ENCODE peak calls at places on chromosomes 4 and X, in four cellular contexts. A, Y, X and C are unnamed samples.
A peak's percentile ranks its signal among the peaks of the same experiment; 100 is the strongest.

GRCh38 chr4:112523764-112524505 is 8.0 kb upstream of the NEUROG2 start:
- DNase-seq in A (peak; percentile 66), Y (peak; percentile 74), X (no peak), C (peak; percentile 96)

GRCh38 chrX:20517565-20517964 is 250.9 kb upstream of the RPS6KA3 start:
- DNase-seq in A (no peak), Y (no peak), X (no peak), C (no peak)

GRCh38 chr4:13298655-13299054 is 185.5 kb downstream of the RAB28 start:
- DNase-seq in A (peak; percentile 40), Y (no peak), X (no peak), C (no peak)

GRCh38 chr4:15488658-15489470 is 19.2 kb downstream of the CC2D2A start:
- DNase-seq in A (no peak), Y (no peak), X (no peak), C (no peak)

GRCh38 chrX:149871940-149872339 is 9.0 kb upstream of the MAGEA8 start:
- DNase-seq in A (peak; percentile 10), Y (peak; percentile 65), X (peak; percentile 13), C (peak; percentile 62)

GRCh38 chrX:13327666-13328065 is 7.8 kb upstream of the ATXN3L start:
- DNase-seq in A (no peak), Y (no peak), X (no peak), C (no peak)

GRCh38 chrX:2576793-2577192 is 76.0 kb upstream of the DHRSX start:
- DNase-seq in A (peak; percentile 49), Y (peak; percentile 50), X (no peak), C (no peak)

GRCh38 chr4:118743867-118744266 is 58.7 kb downstream of the METTL14 start:
- DNase-seq in A (no peak), Y (no peak), X (no peak), C (no peak)

GRCh38 chr4:59608466-59608865 is 1591.7 kb upstream of the ADGRL3 start:
- DNase-seq in A (no peak), Y (no peak), X (no peak), C (no peak)

GRCh38 chrX:101062171-101062570 is 10.3 kb upstream of the TRMT2B start:
- DNase-seq in A (no peak), Y (no peak), X (no peak), C (no peak)

GRCh38 chr4:10104211-10104990 is 12.2 kb downstream of the WDR1 start:
- DNase-seq in A (no peak), Y (no peak), X (no peak), C (no peak)

GRCh38 chr4:185518069-185518468 is 17.2 kb downstream of the PDLIM3 start:
- DNase-seq in A (no peak), Y (no peak), X (no peak), C (no peak)

GRCh38 chrX:2883770-2884169 is 45.4 kb downstream of the ARSD start:
- DNase-seq in A (no peak), Y (no peak), X (no peak), C (no peak)

GRCh38 chrX:141652315-141652714 is 46.2 kb downstream of the SPANXD start:
- DNase-seq in A (no peak), Y (no peak), X (no peak), C (no peak)

GRCh38 chr4:71300964-71301363 is 37.9 kb upstream of the SLC4A4 start:
- DNase-seq in A (no peak), Y (no peak), X (no peak), C (no peak)

GRCh38 chr4:110287130-110287529 is 88.7 kb upstream of the ELOVL6 start:
- DNase-seq in A (no peak), Y (no peak), X (peak; percentile 83), C (no peak)

GRCh38 chrX:27600686-27601085 is 10.5 kb downstream of the DCAF8L2 start:
- DNase-seq in A (no peak), Y (no peak), X (no peak), C (no peak)

GRCh38 chrX:139126493-139126892 is 404.0 kb upstream of the F9 start:
- DNase-seq in A (peak; percentile 12), Y (peak; percentile 72), X (no peak), C (peak; percentile 37)
- TF ChIP-seq NR2C2 in A (no peak), Y (no peak), X (no peak), C (no peak)

GRCh38 chr4:38930696-38931095 is 63.1 kb downstream of the FAM114A1 start:
- DNase-seq in A (no peak), Y (no peak), X (no peak), C (no peak)

GRCh38 chr4:38931125-38931524 is 63.5 kb downstream of the FAM114A1 start:
- DNase-seq in A (no peak), Y (no peak), X (no peak), C (no peak)

GRCh38 chr4:38940476-38940875 is 72.9 kb downstream of the FAM114A1 start:
- DNase-seq in A (no peak), Y (no peak), X (no peak), C (no peak)

GRCh38 chr4:38939150-38939549 is 71.5 kb downstream of the FAM114A1 start:
- DNase-seq in A (no peak), Y (no peak), X (peak; percentile 68), C (no peak)

DNA sequence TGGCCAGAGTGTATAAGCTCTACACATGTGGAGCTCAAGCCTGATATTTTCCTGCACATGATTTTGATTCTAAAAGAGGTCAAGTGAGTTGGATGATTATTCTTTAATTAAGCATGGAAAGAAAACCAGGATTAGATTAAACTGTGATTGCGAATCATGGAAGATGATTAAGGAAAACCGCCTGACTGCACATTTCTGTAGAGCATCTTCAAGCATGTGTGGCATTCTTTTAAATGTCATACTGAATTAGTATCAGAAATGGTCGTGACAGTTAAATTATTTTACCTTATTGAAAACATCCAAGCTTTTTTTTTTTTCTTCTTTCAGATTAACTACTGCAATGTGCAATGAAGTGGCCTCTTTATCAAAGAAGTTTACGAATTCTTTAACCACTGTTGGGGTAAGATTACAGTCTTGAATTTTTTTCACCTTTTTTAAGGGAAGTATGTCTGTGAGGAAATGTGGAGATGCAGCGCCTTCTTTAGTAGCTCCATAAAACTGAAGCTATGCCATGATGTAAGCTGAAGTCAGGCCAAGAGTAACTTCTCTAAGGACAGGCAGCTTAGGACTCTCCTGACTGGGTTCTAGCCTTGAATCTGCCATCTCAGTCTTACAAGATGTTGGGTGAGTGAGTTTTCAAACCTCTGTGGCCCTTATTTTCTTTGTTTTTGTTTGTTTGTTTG is 67.9 kb downstream of the FAM114A1 start:
- DNase-seq in A (no peak), Y (no peak), X (no peak), C (no peak)
- TF ChIP-seq ATF2 in A (no peak), Y (no peak), X (no peak), C (no peak)

DNA sequence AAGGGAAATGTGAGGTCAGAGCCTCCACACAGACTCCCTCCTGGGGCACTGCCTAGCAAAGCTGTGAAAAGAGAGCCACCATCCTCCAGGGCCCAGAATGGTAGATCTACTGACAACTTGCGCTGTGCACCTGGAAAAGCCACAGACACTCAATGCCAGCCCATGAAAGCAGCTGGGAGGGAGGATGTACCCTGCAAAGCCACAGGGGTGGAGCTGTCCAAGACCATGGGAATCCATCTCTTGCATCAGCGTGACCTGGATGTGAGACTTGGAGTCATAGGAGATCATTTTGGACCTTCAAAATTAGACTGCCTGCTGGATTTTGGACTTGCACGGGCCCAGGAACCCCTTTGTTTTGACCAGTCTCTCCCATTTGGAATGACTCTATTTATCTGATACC is 22.8 kb downstream of the CDKN2AIP start:
- DNase-seq in A (no peak), Y (no peak), X (no peak), C (no peak)
- TF ChIP-seq NR2C2 in A (no peak), Y (no peak), X (no peak), C (no peak)

GRCh38 chr4:136690363-136690762 is 841.9 kb downstream of the PCDH18 start:
- DNase-seq in A (no peak), Y (no peak), X (no peak), C (no peak)

GRCh38 chr4:136687596-136687995 is 844.7 kb downstream of the PCDH18 start:
- DNase-seq in A (no peak), Y (no peak), X (no peak), C (no peak)

GRCh38 chr4:136691607-136692006 is 840.7 kb downstream of the PCDH18 start:
- DNase-seq in A (no peak), Y (no peak), X (no peak), C (no peak)

GRCh38 chr4:136687118-136687517 is 845.2 kb downstream of the PCDH18 start:
- DNase-seq in A (peak; percentile 2), Y (no peak), X (no peak), C (peak; percentile 14)
- TF ChIP-seq ATF2 in A (no peak), Y (no peak), X (no peak), C (no peak)

GRCh38 chrX:73943900-73944581 is 359.9 kb upstream of the ZCCHC13 start:
- DNase-seq in A (peak; percentile 70), Y (peak; percentile 79), X (peak; percentile 64), C (peak; percentile 80)

GRCh38 chrX:73940893-73941470 is 363.0 kb upstream of the ZCCHC13 start:
- DNase-seq in A (no peak), Y (no peak), X (no peak), C (no peak)

GRCh38 chrX:73944582-73944947 is 359.4 kb upstream of the ZCCHC13 start:
- DNase-seq in A (no peak), Y (no peak), X (no peak), C (no peak)

DNA sequence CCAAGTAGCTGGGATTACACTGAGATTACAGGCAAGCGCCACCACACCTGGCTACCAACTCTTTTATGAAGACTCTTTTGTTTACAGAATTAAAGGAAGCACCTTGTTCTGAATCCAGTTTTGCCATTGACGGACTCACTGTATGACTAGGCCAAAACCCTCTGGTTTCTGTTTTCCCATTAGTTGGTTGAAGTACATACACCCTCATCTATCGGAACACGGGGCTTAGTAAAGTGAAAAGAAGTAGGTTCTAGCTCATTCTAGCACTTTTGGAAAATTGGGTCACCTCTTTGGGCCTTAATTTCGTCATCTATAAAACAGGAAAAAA is 360.4 kb upstream of the ZCCHC13 start:
- DNase-seq in A (no peak), Y (no peak), X (no peak), C (no peak)
- TF ChIP-seq NR2C2 in A (no peak), Y (no peak), X (no peak), C (no peak)